ENCODE peak calls at places on chromosomes 16 and 17, in ten cellular contexts. P is body of pancreas, Q is A549, G is tibial nerve, O is Peyer's patch, M is IMR-90, S is heart left ventricle, J is transverse colon, L is H1, H is gastrocnemius medialis. F is an unnamed sample.

GRCh38 chr17:48441231-48441711 is 11.3 kb upstream of the SKAP1 start:
- DNase-seq in P (no peak), Q (no peak), G (no peak), O (no peak), M (no peak), S (no peak), J (no peak), L (no peak), H (no peak), F (no peak)

GRCh38 chr16:11742041-11742535 is 569 bp downstream of the TXNDC11 start:
- DNase-seq in P (peak; percentile 63), Q (peak; percentile 25), G (peak; percentile 12), O (peak; percentile 81), M (no peak), S (peak; percentile 81), J (peak; percentile 67), L (no peak), H (no peak), F (peak; percentile 37)

GRCh38 chr17:41322264-41322902 is 6.9 kb upstream of the KRTAP17-1 start:
- DNase-seq in P (no peak), Q (peak; percentile 46), G (peak; percentile 10), O (no peak), M (peak; percentile 79), S (no peak), J (no peak), L (no peak), H (no peak), F (peak; percentile 36)

GRCh38 chr17:33053641-33054040 is 62.0 kb downstream of the SPACA3 start:
- DNase-seq in P (no peak), Q (no peak), G (no peak), O (no peak), M (no peak), S (no peak), J (no peak), L (no peak), H (no peak), F (no peak)

GRCh38 chr16:48580925-48581500 is 29.0 kb downstream of the N4BP1 start:
- DNase-seq in P (no peak), Q (no peak), G (no peak), O (no peak), M (no peak), S (no peak), J (no peak), L (no peak), H (no peak), F (no peak)

GRCh38 chr16:12458591-12459400 is 344.9 kb downstream of the CPPED1 start:
- DNase-seq in P (no peak), Q (no peak), G (peak; percentile 16), O (no peak), M (no peak), S (peak; percentile 74), J (peak; percentile 16), L (no peak), H (no peak), F (no peak)

GRCh38 chr17:40191237-40192208 is 14.3 kb downstream of the RAPGEFL1 start:
- DNase-seq in P (peak; percentile 85), Q (peak; percentile 96), G (peak; percentile 73), O (peak; percentile 81), M (peak; percentile 76), S (peak; percentile 86), J (peak; percentile 77), L (peak; percentile 70), H (peak; percentile 27), F (peak; percentile 85)

GRCh38 chr16:11128211-11129123 is 127.5 kb downstream of the SOCS1 start:
- DNase-seq in P (no peak), Q (no peak), G (no peak), O (no peak), M (peak; percentile 79), S (peak; percentile 78), J (no peak), L (no peak), H (no peak), F (peak; percentile 34)

DNA sequence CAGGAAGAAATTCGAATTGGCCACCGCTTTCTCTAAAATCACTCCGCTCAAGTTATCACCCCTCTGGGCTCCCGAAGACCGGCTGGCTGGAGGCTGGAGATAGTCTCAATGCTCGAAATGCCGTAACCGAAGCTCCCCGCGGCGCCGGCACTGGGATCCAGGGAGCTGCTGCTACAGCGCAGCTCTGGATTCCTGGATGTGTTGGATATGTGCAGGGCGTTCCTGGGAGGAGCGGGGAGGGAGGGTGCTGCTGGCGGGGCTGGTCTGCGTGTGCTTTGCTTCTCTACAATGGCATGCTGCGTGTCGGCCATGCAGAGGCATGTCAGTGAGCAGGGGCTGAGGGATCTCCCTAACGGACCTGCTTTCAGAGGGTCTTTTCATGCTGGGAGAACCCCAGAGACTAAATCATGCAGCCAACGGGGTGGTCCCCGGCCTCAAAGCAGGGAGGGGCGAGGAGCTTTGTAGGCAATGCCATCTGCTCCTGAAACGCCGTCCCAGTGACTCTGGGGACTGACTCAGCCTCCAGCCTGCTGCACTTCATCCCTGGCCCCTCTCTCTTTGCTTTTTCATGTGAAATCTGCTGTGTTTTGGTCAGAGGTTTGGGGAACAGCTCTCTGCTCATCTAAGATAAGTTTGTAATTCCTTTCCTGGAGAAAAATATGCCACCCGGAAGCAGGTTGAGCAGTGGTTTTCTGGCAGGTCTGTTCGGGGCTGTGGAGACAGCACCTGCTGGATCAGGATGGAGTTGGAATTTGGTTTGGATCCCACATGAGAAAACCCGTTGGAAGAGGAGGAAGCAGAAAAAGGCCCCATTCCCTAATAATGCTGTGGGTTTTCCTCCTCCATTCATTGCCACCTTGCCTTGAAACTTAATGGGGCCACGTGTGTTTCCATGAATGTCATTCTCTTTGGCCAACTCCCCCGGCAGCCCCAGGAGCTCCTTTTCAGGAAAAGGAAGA is 311.4 kb downstream of the SEC14L1 start:
- DNase-seq in P (peak; percentile 58), Q (no peak), G (peak; percentile 67), O (peak; percentile 86), M (peak; percentile 72), S (no peak), J (peak; percentile 83), L (no peak), H (no peak), F (peak; percentile 80)
- H3K4me1 ChIP-seq in P (peaks cover 79% of the 10 kb centered on the region), Q (peaks cover 22% of the 10 kb centered on the region), G (peaks cover 91% of the 10 kb centered on the region), O (peaks cover 33% of the 10 kb centered on the region), M (peaks cover 65% of the 10 kb centered on the region), S (peaks cover 73% of the 10 kb centered on the region), J (peaks cover 58% of the 10 kb centered on the region), L (peaks cover 29% of the 10 kb centered on the region), H (peaks cover 49% of the 10 kb centered on the region), F (peaks cover 62% of the 10 kb centered on the region)

GRCh38 chr17:82076018-82076784 is 10.6 kb upstream of the DUS1L start:
- DNase-seq in P (no peak), Q (no peak), G (no peak), O (no peak), M (no peak), S (no peak), J (no peak), L (no peak), H (no peak), F (no peak)

GRCh38 chr17:82079001-82079677 is 13.5 kb upstream of the DUS1L start:
- DNase-seq in P (no peak), Q (no peak), G (no peak), O (no peak), M (no peak), S (no peak), J (no peak), L (no peak), H (no peak), F (no peak)

GRCh38 chr17:82078433-82078832 is 12.8 kb upstream of the DUS1L start:
- DNase-seq in P (no peak), Q (no peak), G (no peak), O (no peak), M (no peak), S (no peak), J (no peak), L (no peak), H (no peak), F (no peak)

GRCh38 chr17:82077617-82078358 is 12.2 kb upstream of the DUS1L start:
- DNase-seq in P (no peak), Q (no peak), G (peak; percentile 55), O (no peak), M (no peak), S (no peak), J (no peak), L (no peak), H (no peak), F (peak; percentile 74)

DNA sequence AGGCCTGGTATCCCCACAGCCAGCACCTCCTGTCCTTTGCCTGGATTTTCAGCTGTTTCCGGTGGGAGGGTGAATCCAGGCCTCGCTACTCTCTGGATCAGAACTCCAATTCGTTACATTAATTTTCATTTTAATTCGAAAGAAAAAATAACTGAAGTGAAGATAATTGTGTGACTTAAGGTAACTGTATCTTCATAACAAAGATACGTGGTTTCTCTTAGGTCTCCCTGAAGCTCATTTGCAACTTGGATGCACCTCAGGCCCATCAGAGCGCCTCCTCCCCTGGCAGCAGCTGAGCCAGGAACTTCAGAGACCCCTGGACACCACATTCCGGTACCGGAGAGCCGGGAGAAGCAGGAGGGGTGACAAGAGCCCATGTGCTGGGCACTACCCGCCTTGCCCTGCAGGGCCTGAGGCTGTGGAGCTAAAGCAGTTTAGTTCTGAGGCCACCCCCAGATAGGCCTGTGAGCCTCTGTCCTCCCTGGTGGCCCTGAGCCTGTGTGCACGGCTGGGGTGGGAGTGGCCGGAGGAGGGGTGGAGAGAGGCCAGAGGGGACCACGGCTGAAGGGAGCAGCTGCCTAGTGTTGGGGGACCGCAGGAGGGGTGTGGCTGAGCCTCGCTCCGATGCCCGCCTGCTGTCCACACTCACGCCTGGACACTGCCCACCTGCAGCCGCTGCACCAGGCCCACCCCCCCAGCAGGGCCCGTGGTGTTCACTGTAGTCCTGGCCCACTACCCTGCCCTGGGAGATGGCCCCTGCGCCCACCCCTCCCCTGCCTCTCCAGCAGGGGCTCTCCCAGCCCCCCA is 11.4 kb upstream of the DUS1L start:
- DNase-seq in P (no peak), Q (no peak), G (no peak), O (no peak), M (no peak), S (no peak), J (no peak), L (no peak), H (no peak), F (no peak)
- TF ChIP-seq POLR2A in P (no peak), Q (no peak), G (no peak), O (no peak), M (no peak), S (no peak), J (no peak), L (no peak), H (no peak), F (no peak)

GRCh38 chr16:1778200-1779179 is 3.9 kb downstream of the SPSB3 start:
- DNase-seq in P (no peak), Q (no peak), G (no peak), O (no peak), M (no peak), S (peak; percentile 65), J (peak; percentile 10), L (no peak), H (no peak), F (no peak)

GRCh38 chr16:1780677-1781072 is 1.7 kb downstream of the SPSB3 start:
- DNase-seq in P (no peak), Q (no peak), G (no peak), O (no peak), M (no peak), S (peak; percentile 33), J (no peak), L (no peak), H (no peak), F (no peak)

GRCh38 chr16:1777375-1778199 is 4.7 kb upstream of the MRPS34 start:
- DNase-seq in P (no peak), Q (no peak), G (no peak), O (no peak), M (no peak), S (peak; percentile 59), J (no peak), L (no peak), H (no peak), F (no peak)

GRCh38 chr16:1779741-1780676 is 2.4 kb downstream of the SPSB3 start:
- DNase-seq in P (no peak), Q (no peak), G (no peak), O (no peak), M (no peak), S (peak; percentile 62), J (peak; percentile 11), L (no peak), H (no peak), F (no peak)

DNA sequence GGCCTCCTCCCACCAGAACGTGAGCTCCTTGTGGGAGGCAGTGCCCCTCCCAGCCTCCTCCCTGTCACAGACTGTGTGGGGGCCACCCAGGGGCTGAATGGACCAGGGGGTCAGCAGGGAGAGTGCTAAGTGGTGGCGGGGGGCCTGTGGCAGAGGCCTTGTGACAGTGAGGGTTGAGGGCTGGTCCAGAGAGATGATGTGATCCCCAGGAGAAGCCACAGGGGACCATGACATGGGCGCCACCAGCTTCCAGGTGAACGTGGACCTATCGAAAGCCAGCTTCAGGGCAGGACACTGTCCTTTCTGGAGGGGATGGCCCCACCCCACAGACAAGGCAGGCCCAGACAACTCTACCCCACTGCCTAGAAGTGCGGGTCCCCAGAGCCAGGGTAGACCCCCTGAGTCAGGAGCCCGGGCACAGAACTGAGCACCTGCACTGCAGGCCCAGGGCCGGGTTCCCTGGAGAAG is 3.1 kb downstream of the SPSB3 start:
- DNase-seq in P (no peak), Q (no peak), G (no peak), O (no peak), M (no peak), S (peak; percentile 51), J (no peak), L (no peak), H (no peak), F (no peak)
- H3K4me1 ChIP-seq in P (peaks cover 49% of the 10 kb centered on the region), Q (peaks cover 24% of the 10 kb centered on the region), G (peaks cover 58% of the 10 kb centered on the region), O (peaks cover 4% of the 10 kb centered on the region), M (peaks cover 8% of the 10 kb centered on the region), S (peaks cover 41% of the 10 kb centered on the region), J (peaks cover 31% of the 10 kb centered on the region), L (no peaks in the 10 kb centered on the region), H (peaks cover 33% of the 10 kb centered on the region), F (peaks cover 17% of the 10 kb centered on the region)

DNA sequence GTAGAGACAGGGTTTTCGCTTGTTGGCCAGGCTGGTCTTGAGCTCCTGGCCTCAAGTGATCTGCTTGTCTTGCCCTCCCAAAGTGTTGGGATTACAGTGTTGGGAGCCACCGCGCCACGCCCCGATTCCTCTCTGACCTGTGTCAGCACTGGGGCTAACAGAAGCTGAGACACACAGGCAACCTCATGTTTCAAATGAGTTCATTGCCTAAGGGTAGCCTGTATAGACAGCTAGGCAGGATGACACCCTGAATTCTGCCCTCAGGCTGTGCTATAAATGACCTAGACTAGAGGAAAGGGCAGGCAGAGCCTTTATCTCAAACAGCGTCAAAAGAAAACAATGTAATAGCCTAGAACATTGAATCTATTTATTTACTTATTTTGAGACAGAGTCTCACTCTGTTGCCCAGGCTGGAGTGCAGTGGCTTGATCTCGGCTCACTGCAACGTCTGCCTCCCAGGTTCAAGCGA is 2.3 kb upstream of the CDK3 start:
- DNase-seq in P (no peak), Q (no peak), G (no peak), O (no peak), M (no peak), S (peak; percentile 16), J (peak; percentile 58), L (no peak), H (no peak), F (no peak)
- TF ChIP-seq POLR2A in P (no peak), Q (no peak), G (no peak), O (no peak), M (no peak), S (no peak), J (peak; percentile 53), L (no peak), H (no peak), F (no peak)

F was measured in testis.